ENCODE peak calls at places on chromosomes 7 and 10, in four cellular contexts. U is A549, W is K562, C is GM12878. E is an unnamed sample.

GRCh38 chr7:143286522-143286890 is 1.6 kb upstream of the CASP2 start:
- DNase-seq in U (no peak), C (no peak), W (peak), E (no peak)

GRCh38 chr7:142562688-142563087 is 186.6 kb upstream of the PRSS1 start:
- DNase-seq in U (no peak), C (no peak), W (no peak), E (no peak)

GRCh38 chr7:157318015-157318706 is 18.6 kb upstream of the DNAJB6 start:
- DNase-seq in U (no peak), W (no peak), C (no peak), E (peak)

GRCh38 chr10:29619273-29619672 is 15.5 kb downstream of the SVIL start:
- DNase-seq in W (no peak), C (no peak), U (peak), E (no peak)

GRCh38 chr7:37833107-37833817 is 15.1 kb upstream of the NME8 start:
- DNase-seq in C (no peak), W (peak), U (peak), E (peak)

GRCh38 chr10:35502697-35503096 is 102.4 kb upstream of the GJD4 start:
- DNase-seq in C (no peak), W (no peak), U (no peak), E (no peak)

GRCh38 chr7:46933596-46933995 is 648.3 kb downstream of the TNS3 start:
- DNase-seq in C (no peak), U (no peak), W (no peak), E (peak)

GRCh38 chr7:135747366-135747765 is 1.2 kb downstream of the FAM180A start:
- DNase-seq in U (no peak), W (no peak), C (no peak), E (no peak)

GRCh38 chr10:61981460-61981859 is 80.0 kb downstream of the ARID5B start:
- DNase-seq in U (no peak), C (no peak), W (no peak), E (no peak)

GRCh38 chr10:103069453-103070331 is 123.4 kb downstream of the NT5C2 start:
- DNase-seq in U (peak), C (peak), W (peak), E (peak)

GRCh38 chr7:126578338-126578737 is 674.4 kb downstream of the GRM8 start:
- DNase-seq in C (no peak), U (no peak), W (no peak), E (no peak)

GRCh38 chr7:26388256-26388655 is 96.6 kb downstream of the SNX10 start:
- DNase-seq in U (no peak), C (peak), W (no peak), E (peak)

GRCh38 chr7:259751-260405 is 30.1 kb upstream of the FOXL3 start:
- DNase-seq in W (no peak), C (no peak), U (no peak), E (no peak)

GRCh38 chr10:132787253-132788179 is 1.6 kb upstream of the NKX6-2 start:
- DNase-seq in C (no peak), W (no peak), U (peak), E (no peak)

GRCh38 chr10:5658871-5659618 is 7.3 kb downstream of the ASB13 start:
- DNase-seq in U (no peak), W (no peak), C (no peak), E (no peak)

GRCh38 chr10:131928248-131929095 is 27.7 kb downstream of the PPP2R2D start:
- DNase-seq in C (peak), W (peak), U (no peak), E (peak)

GRCh38 chr10:6788191-6788590 is 208.1 kb upstream of the PRKCQ start:
- DNase-seq in U (no peak), W (no peak), C (no peak), E (no peak)

GRCh38 chr10:86686972-86687371 is 18.7 kb downstream of the LDB3 start:
- DNase-seq in C (no peak), W (no peak), U (no peak), E (no peak)

GRCh38 chr10:3924344-3924743 is 139.3 kb upstream of the KLF6 start:
- DNase-seq in U (no peak), W (no peak), C (no peak), E (no peak)

GRCh38 chr10:87976101-87976743 is 112.8 kb downstream of the PTEN start:
- DNase-seq in W (no peak), U (no peak), C (no peak), E (no peak)

GRCh38 chr7:47119408-47119807 is 462.5 kb downstream of the TNS3 start:
- DNase-seq in W (no peak), U (no peak), C (no peak), E (no peak)

GRCh38 chr10:122239578-122240257 is 31.4 kb upstream of the BTBD16 start:
- DNase-seq in W (no peak), U (no peak), C (no peak), E (peak)

GRCh38 chr7:103299660-103300059 is 2.4 kb downstream of the PMPCB start:
- DNase-seq in W (no peak), U (no peak), C (no peak), E (peak)

GRCh38 chr7:155357573-155358041 is 59.9 kb downstream of the INSIG1 start:
- DNase-seq in C (no peak), W (no peak), U (no peak), E (peak)

GRCh38 chr7:140230517-140230861 is 53.7 kb upstream of the KDM7A start:
- DNase-seq in W (no peak), U (no peak), C (no peak), E (no peak)

GRCh38 chr10:13382759-13383753 is 35.0 kb upstream of the SEPHS1 start:
- DNase-seq in U (no peak), C (no peak), W (no peak), E (no peak)

GRCh38 chr10:16014469-16014868 is 154.2 kb upstream of the MINDY3 start:
- DNase-seq in U (no peak), W (no peak), C (no peak), E (no peak)

GRCh38 chr7:80997841-80998240 is 79.0 kb upstream of the SEMA3C start:
- DNase-seq in C (no peak), U (no peak), W (no peak), E (no peak)

GRCh38 chr7:65216469-65216868 is 157.2 kb upstream of the ZNF92 start:
- DNase-seq in C (no peak), U (no peak), W (peak), E (peak)

GRCh38 chr10:49297818-49298665 is 928 bp upstream of the C10orf71 start:
- DNase-seq in U (no peak), C (no peak), W (peak), E (no peak)

GRCh38 chr7:134819401-134819800 is 40.0 kb downstream of the CALD1 start:
- DNase-seq in W (no peak), C (no peak), U (no peak), E (no peak)

GRCh38 chr10:128124813-128125403 is 1.3 kb downstream of the MKI67 start:
- DNase-seq in U (peak), C (no peak), W (peak), E (peak)

GRCh38 chr10:128125416-128125943 is 743 bp downstream of the MKI67 start:
- DNase-seq in C (no peak), U (no peak), W (peak), E (peak)

GRCh38 chr10:128123853-128124252 is 2.4 kb downstream of the MKI67 start:
- DNase-seq in C (no peak), W (no peak), U (no peak), E (no peak)

GRCh38 chr10:128128582-128128981 is 2.4 kb upstream of the MKI67 start:
- DNase-seq in C (no peak), W (no peak), U (no peak), E (no peak)

DNA sequence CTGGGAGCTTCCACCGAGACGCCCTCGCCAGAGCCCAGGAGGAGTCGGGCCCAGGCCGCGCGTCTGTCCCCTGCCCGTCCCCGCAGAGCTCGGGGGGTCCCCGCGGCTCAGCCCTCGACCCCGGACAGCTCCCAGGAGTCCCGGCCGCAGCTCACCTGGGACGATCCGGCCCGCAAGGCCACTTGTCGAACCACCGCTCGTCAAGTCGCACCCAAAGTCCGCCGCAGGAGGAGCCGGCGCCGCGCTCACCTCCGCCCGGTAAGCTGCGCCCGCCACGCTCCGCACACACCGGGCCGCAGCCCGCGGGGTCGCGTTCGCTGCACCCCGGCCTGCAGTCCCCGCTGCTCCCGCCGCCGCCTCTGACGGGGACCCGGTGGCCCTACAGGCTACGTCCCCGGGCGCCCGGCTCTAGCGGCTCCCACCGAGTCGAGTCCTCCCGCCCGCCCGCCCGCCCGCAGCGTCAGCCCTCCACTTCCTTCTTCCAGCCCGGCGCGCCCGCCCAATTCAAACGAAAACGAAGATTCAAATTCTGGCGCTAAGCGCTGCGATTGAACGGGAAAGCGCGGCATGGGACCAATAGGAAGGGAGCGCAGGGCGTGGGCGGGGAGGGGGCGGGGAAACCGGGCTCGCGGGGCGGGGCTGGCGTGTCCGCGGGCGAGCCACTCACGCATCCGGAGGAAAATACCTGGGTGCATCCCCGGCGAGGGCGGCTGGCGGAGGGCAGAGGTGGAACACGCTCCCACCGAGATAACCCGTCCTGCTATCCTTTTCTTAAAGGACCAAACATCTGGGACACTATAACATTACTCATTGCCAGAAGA is at the start of gene MKI67:
- DNase-seq in W (peak), U (peak), C (peak), E (peak)
- TF ChIP-seq POLR2A in W (peak), U (peak), C (peak), E (peak)

DNA sequence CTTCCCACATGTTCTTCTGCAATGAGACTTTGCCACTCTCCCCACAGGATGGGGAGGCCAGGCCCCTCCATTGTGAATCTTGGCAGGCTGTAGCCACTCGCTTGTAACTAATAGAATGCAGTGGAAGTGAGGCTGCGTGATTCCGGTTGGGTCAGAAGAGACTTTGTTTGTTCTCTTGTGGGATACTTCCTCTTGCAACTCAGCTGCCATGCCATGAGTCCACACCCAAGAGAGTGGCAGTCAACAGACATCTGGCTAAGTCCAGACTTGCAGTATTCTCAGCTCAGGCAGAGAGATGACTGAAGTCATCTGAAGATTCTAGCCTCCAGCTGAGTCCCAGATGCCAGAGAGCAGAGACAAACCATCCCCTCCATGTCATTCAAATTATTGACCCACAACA is 153.4 kb upstream of the GDF10 start:
- DNase-seq in W (no peak), U (no peak), C (no peak), E (no peak)
- TF ChIP-seq MAX in W (no peak), U (no peak), C (no peak), E (no peak)

DNA sequence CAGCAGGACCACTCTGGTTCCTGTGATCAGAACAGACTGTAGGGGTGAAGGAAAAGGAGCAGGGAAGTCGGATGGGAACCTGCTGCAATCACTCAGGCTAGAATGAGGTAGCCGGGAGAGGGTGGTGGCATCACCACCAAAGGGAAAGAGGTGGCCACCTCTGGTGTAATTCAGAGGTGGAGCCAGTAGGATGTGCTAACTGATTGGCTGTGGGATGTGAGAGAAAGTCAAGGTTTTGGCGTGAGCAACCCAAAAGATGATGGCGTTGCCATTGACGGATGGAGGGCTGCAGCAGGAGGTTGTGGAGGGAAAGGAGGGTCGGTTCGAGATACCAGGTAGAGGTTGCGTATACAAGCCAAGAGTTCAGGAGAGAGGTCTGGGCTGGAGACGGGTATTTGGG is 7.4 kb upstream of the VSIR start:
- DNase-seq in U (no peak), C (no peak), W (peak), E (no peak)
- TF ChIP-seq MYC in U (no peak), C (no peak), W (no peak), E (no peak)

GRCh38 chr7:29490094-29490607 is 73.5 kb upstream of the PRR15 start:
- DNase-seq in C (no peak), U (no peak), W (no peak), E (no peak)
- TF ChIP-seq POLR2A in C (no peak), U (no peak), W (no peak), E (no peak)